ENCODE peak calls at places on chromosomes 4 and X, in five cellular contexts. D is uterus, N is gastrocnemius medialis, F is cardiac muscle cell, Q is left ventricle myocardium inferior. M is an unnamed sample.

GRCh38 chr4:159498371-159499115 is 395.7 kb downstream of the RAPGEF2 start:
- DNase-seq in D (no peak), N (no peak), F (no peak), Q (no peak), M (no peak)

GRCh38 chr4:186144596-186145569 is 40.4 kb downstream of the FAM149A start:
- DNase-seq in D (peak; percentile 69), N (peak; percentile 21), F (peak; percentile 87), Q (peak; percentile 65), M (no peak)

GRCh38 chrX:130916636-130917422 is 13.8 kb upstream of the ENOX2 start:
- DNase-seq in D (peak; percentile 26), N (peak; percentile 11), F (peak; percentile 70), Q (peak; percentile 12), M (peak; percentile 41)

GRCh38 chr4:17220816-17221215 is 291.1 kb downstream of the QDPR start:
- DNase-seq in D (no peak), N (no peak), F (no peak), Q (no peak), M (no peak)

GRCh38 chr4:98688416-98689290 is 30.2 kb upstream of the TSPAN5 start:
- DNase-seq in D (no peak), N (no peak), F (no peak), Q (no peak), M (peak; percentile 67)

GRCh38 chr4:152935138-152935537 is 985 bp upstream of the FHDC1 start:
- DNase-seq in D (no peak), N (no peak), F (no peak), Q (no peak), M (no peak)

GRCh38 chr4:44493924-44494323 is 45.3 kb upstream of the KCTD8 start:
- DNase-seq in D (no peak), N (no peak), F (peak; percentile 63), Q (no peak), M (no peak)

GRCh38 chrX:7190157-7190556 is 42.2 kb upstream of the PUDP start:
- DNase-seq in D (no peak), N (no peak), F (no peak), Q (no peak), M (no peak)

GRCh38 chr4:67687639-67688038 is 13.3 kb downstream of the UBA6 start:
- DNase-seq in D (no peak), N (no peak), F (no peak), Q (no peak), M (no peak)

GRCh38 chrX:155899366-155899765 is 18.2 kb downstream of the VAMP7 start:
- DNase-seq in D (no peak), N (no peak), F (no peak), Q (no peak), M (no peak)

GRCh38 chr4:138192113-138192512 is 50.0 kb downstream of the SLC7A11 start:
- DNase-seq in D (no peak), N (no peak), F (no peak), Q (no peak), M (no peak)

GRCh38 chrX:75547783-75548182 is 24.9 kb upstream of the ZDHHC15 start:
- DNase-seq in D (no peak), N (peak; percentile 13), F (peak; percentile 18), Q (peak; percentile 39), M (no peak)

GRCh38 chr4:155552180-155552579 is 114.5 kb upstream of the GUCY1A1 start:
- DNase-seq in D (no peak), N (no peak), F (no peak), Q (no peak), M (no peak)

GRCh38 chrX:16212436-16212835 is 45.2 kb downstream of the MAGEB17 start:
- DNase-seq in D (no peak), N (no peak), F (peak; percentile 24), Q (no peak), M (no peak)

GRCh38 chrX:66632473-66632872 is 6.4 kb downstream of the EDA2R start:
- DNase-seq in D (no peak), N (no peak), F (no peak), Q (no peak), M (no peak)

GRCh38 chrX:115949900-115950822 is 220.4 kb upstream of the AGTR2 start:
- DNase-seq in D (peak; percentile 29), N (no peak), F (no peak), Q (no peak), M (peak; percentile 26)

GRCh38 chr4:172708184-172708583 is 460.4 kb upstream of the GALNT7 start:
- DNase-seq in D (no peak), N (no peak), F (no peak), Q (no peak), M (no peak)

GRCh38 chr4:67573193-67573592 is 14.7 kb downstream of the STAP1 start:
- DNase-seq in D (no peak), N (no peak), F (no peak), Q (no peak), M (no peak)

GRCh38 chrX:37470711-37471110 is 100.8 kb upstream of the LANCL3 start:
- DNase-seq in D (no peak), N (no peak), F (no peak), Q (no peak), M (no peak)

GRCh38 chr4:101345596-101346311 is 1.6 kb downstream of the PPP3CA start:
- DNase-seq in D (peak; percentile 68), N (peak; percentile 31), F (peak; percentile 46), Q (peak; percentile 74), M (peak; percentile 65)

GRCh38 chr4:114193625-114194399 is 214.4 kb upstream of the ARSJ start:
- DNase-seq in D (no peak), N (no peak), F (no peak), Q (no peak), M (no peak)

GRCh38 chrX:23908219-23909003 is 605 bp downstream of the CXorf58 start:
- DNase-seq in D (no peak), N (no peak), F (peak; percentile 59), Q (no peak), M (no peak)

GRCh38 chrX:100995469-100995868 is 26.0 kb downstream of the ARL13A start:
- DNase-seq in D (no peak), N (peak; percentile 13), F (no peak), Q (no peak), M (no peak)

GRCh38 chr4:60216752-60217151 is 983.4 kb upstream of the ADGRL3 start:
- DNase-seq in D (no peak), N (no peak), F (no peak), Q (no peak), M (no peak)

GRCh38 chr4:71231073-71231752 is 107.6 kb upstream of the SLC4A4 start:
- DNase-seq in D (peak; percentile 44), N (peak; percentile 85), F (peak; percentile 39), Q (peak; percentile 90), M (no peak)

GRCh38 chrX:13768939-13769338 is 34.4 kb downstream of the OFD1 start:
- DNase-seq in D (no peak), N (no peak), F (no peak), Q (no peak), M (no peak)

GRCh38 chr4:26885912-26886274 is 25.3 kb downstream of the STIM2 start:
- DNase-seq in D (no peak), N (no peak), F (no peak), Q (no peak), M (peak; percentile 75)

GRCh38 chr4:62014982-62015739 is 815.0 kb downstream of the ADGRL3 start:
- DNase-seq in D (no peak), N (no peak), F (no peak), Q (no peak), M (no peak)

GRCh38 chr4:185101354-185101890 is 41.6 kb upstream of the SLC25A4 start:
- DNase-seq in D (no peak), N (no peak), F (no peak), Q (no peak), M (no peak)

GRCh38 chr4:86543560-86544312 is 50.4 kb upstream of the PTPN13 start:
- DNase-seq in D (no peak), N (no peak), F (no peak), Q (no peak), M (no peak)

GRCh38 chr4:212438-213174 is 88.3 kb downstream of the ZNF718 start:
- DNase-seq in D (peak; percentile 75), N (peak; percentile 21), F (peak; percentile 87), Q (peak; percentile 80), M (peak; percentile 7)
- H3K4me3 ChIP-seq in D (peak overlapping the region; percentile 73), N (peak overlapping the region; percentile 54), F (peak overlapping the region; percentile 47), Q (peak overlapping the region; percentile 74), M (no peak overlapping the region)

GRCh38 chr4:40897557-40898203 is 147.9 kb downstream of the NSUN7 start:
- DNase-seq in D (peak; percentile 55), N (peak; percentile 41), F (peak; percentile 86), Q (peak; percentile 62), M (peak; percentile 38)
- H3K27ac ChIP-seq in D (no peak overlapping the region), N (no peak overlapping the region), F (no peak overlapping the region), Q (no peak overlapping the region), M (no peak overlapping the region)

DNA sequence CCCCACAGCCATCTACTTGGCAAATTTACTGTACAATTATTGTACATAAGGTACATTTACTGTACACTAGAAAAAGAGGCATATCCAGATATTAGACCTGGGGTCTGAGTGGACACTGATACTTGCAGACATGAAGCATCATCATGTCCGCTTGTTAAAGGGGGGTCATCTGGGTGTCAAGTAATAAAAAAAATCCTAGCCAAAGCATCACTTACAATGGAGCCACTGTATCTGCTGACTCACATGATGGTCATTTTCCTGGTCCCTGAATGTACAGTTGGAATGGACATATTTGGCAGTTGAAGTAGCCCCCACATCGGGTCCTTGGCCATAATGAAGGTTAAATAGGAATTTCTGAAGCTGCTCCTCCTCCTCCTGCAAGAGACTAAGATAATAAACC is 228.8 kb downstream of the THOC2 start:
- DNase-seq in D (no peak), N (no peak), F (no peak), Q (no peak), M (no peak)
- H3K4me3 ChIP-seq in D (no peak overlapping the region), N (no peak overlapping the region), F (no peak overlapping the region), Q (no peak overlapping the region), M (no peak overlapping the region)

GRCh38 chrX:39809326-39809725 is 288.4 kb downstream of the BCOR start:
- DNase-seq in D (no peak), N (no peak), F (no peak), Q (no peak), M (no peak)
- H3K27ac ChIP-seq in D (no peak overlapping the region), N (no peak overlapping the region), F (no peak overlapping the region), Q (peak overlapping the region; percentile 19), M (no peak overlapping the region)

GRCh38 chrX:141176586-141177451 is at the start of gene LDOC1:
- DNase-seq in D (peak; percentile 84), N (peak; percentile 17), F (peak; percentile 86), Q (peak; percentile 69), M (peak; percentile 63)
- H3K4me3 ChIP-seq in D (peak within 1 kb of the TSS; percentile 26), N (peak within 1 kb of the TSS; percentile 38), F (peak within 1 kb of the TSS; percentile 72), Q (peak within 1 kb of the TSS; percentile 69), M (peak within 1 kb of the TSS; percentile 38)

DNA sequence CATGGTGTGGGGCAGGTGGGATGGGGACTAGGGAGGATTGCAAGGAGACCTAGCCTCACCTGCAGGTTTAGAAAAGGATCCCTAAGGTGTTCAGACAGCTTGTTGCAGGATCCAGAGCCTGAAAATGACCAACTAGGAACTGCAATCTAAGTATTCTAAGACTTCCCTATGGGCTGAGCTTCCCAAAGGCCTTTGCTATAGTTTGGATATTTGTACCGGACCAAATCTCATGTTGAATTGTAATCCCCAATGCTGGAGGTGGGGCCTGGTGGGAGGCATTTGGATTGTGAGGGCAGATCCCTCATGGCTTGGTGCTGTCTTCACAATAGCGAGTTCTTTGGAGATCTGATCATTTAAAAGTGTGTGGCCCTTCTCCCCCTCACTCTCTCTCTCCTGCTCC is 52.1 kb downstream of the GPC3 start:
- DNase-seq in D (no peak), N (no peak), F (no peak), Q (no peak), M (no peak)
- H3K27ac ChIP-seq in D (no peak overlapping the region), N (no peak overlapping the region), F (no peak overlapping the region), Q (no peak overlapping the region), M (no peak overlapping the region)